ENCODE peak calls at places on chromosomes 6 and 20, in ten cellular contexts. X is neuronal stem cell, V is GM23248, F is fibroblast of lung, M is mesendoderm, K is GM12878, I is IMR-90, Q is HCT116, Z is NT2/D1, U is colonic mucosa. E is an unnamed sample. For H3K4me1, the result is how much of the 10 kb centered on the place peaks cover.

GRCh38 chr20:32439132-32439829 is 81.2 kb downstream of the ASXL1 start:
- DNase-seq in X (no peak), M (no peak), V (peak), U (no peak), I (peak), F (peak), Q (no peak), Z (no peak), K (no peak), E (no peak)

GRCh38 chr6:23245559-23245958 is 676.2 kb downstream of the HDGFL1 start:
- DNase-seq in V (peak), M (no peak), Z (no peak), F (peak), I (peak), U (no peak), K (no peak), X (no peak), Q (no peak), E (peak)

GRCh38 chr6:105136433-105137350 is 43.1 kb downstream of the POPDC3 start:
- DNase-seq in M (peak), K (no peak), Q (no peak), F (peak), I (peak), V (peak), U (peak), X (peak), Z (peak), E (peak)

GRCh38 chr20:24705486-24705885 is 236.1 kb downstream of the SYNDIG1 start:
- DNase-seq in I (no peak), Z (no peak), K (no peak), Q (no peak), V (peak), U (no peak), F (no peak), X (no peak), M (no peak), E (peak)

GRCh38 chr6:81978230-81978629 is 225.7 kb upstream of the TENT5A start:
- DNase-seq in V (peak), Q (no peak), M (no peak), U (no peak), F (peak), Z (no peak), I (peak), X (no peak), K (no peak), E (no peak)

GRCh38 chr6:105591053-105591452 is 188.2 kb upstream of the PREP start:
- DNase-seq in X (no peak), I (peak), Q (no peak), Z (no peak), M (peak), F (no peak), V (peak), U (no peak), K (peak), E (no peak)

GRCh38 chr20:19981091-19981490 is 36.1 kb upstream of the NAA20 start:
- DNase-seq in Z (no peak), K (no peak), F (peak), Q (peak), M (peak), I (peak), X (no peak), V (peak), U (no peak), E (peak)

GRCh38 chr6:73309534-73309783 is 44.6 kb downstream of the DPPA5 start:
- DNase-seq in X (no peak), U (peak), I (no peak), K (no peak), V (no peak), F (no peak), Q (no peak), Z (no peak), M (no peak), E (no peak)

GRCh38 chr6:35108309-35108885 is 32.7 kb downstream of the TCP11 start:
- DNase-seq in U (no peak), I (no peak), V (no peak), K (no peak), F (no peak), Q (no peak), X (no peak), M (no peak), Z (no peak), E (no peak)

GRCh38 chr6:35099116-35099515 is 42.0 kb downstream of the TCP11 start:
- DNase-seq in X (no peak), V (no peak), M (no peak), K (no peak), U (no peak), Z (no peak), F (no peak), I (no peak), Q (no peak), E (no peak)

GRCh38 chr6:35105078-35105477 is 36.1 kb downstream of the TCP11 start:
- DNase-seq in V (no peak), M (no peak), I (no peak), K (no peak), U (no peak), Q (no peak), F (no peak), X (no peak), Z (no peak), E (no peak)
- H3K4me3 ChIP-seq in V (no peak), M (no peak), I (no peak), K (no peak), U (no peak), Q (no peak), F (no peak), X (no peak), Z (no peak), E (no peak)

DNA sequence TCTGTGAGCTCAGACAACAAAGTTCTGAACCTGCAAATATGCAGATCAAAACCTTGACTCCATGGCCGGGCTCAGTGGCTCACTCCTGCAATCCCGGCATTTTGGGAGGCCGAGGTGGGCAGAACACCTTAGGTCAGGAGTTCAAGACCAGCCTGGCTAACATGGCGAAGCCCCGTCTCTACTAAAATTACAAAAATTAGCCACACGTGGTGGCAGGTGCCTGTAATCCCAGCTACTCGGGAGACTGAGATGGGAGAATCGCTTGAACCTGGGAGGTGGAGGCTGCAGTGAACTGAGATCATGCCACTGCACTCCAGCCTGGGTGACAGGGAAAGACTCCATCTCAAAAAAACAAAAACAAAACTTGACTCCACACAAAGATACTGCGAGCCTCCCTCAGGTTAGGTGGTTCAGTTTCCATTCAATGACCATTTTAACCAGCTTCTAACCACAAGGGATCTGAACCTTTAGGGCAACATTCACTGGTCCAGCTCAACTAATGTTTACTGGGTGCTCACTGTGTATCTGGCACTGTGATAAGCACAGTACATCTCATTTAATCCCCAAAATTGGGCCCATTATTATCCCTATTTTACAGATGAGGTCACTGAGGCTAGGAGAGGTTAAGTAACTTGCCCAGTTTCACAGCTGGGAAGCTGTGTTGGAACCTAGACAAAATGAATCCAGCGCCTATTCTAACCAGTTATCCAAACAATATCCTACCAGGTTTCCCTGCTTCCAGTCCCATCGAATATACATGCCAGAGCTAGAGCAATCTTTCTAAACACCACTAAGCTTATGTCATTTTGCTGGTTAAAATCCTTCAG is 1.8 kb downstream of the SNRPB start:
- DNase-seq in I (peak), U (no peak), V (peak), X (no peak), M (no peak), F (peak), Q (no peak), Z (no peak), K (no peak), E (peak)
- H3K9ac ChIP-seq in I (peak), U (no peak), V (peak), X (no peak), M (peak), F (no peak), Q (peak), Z (peak), K (peak), E (peak)

GRCh38 chr6:126066068-126067048 is 80.0 kb downstream of the TRMT11 start:
- DNase-seq in V (no peak), U (no peak), Z (no peak), I (no peak), K (no peak), M (no peak), F (peak), Q (no peak), X (no peak), E (no peak)

GRCh38 chr6:126067080-126067479 is 80.7 kb downstream of the TRMT11 start:
- DNase-seq in U (no peak), Q (no peak), K (no peak), V (no peak), I (no peak), F (peak), X (no peak), M (no peak), Z (no peak), E (peak)

GRCh38 chr6:126064257-126064993 is 78.1 kb downstream of the TRMT11 start:
- DNase-seq in U (no peak), Z (no peak), K (no peak), X (no peak), F (no peak), M (no peak), V (no peak), I (peak), Q (no peak), E (no peak)

GRCh38 chr6:126063512-126064146 is 77.3 kb downstream of the TRMT11 start:
- DNase-seq in V (no peak), X (no peak), U (no peak), K (no peak), F (peak), Q (no peak), I (peak), M (peak), Z (no peak), E (peak)

DNA sequence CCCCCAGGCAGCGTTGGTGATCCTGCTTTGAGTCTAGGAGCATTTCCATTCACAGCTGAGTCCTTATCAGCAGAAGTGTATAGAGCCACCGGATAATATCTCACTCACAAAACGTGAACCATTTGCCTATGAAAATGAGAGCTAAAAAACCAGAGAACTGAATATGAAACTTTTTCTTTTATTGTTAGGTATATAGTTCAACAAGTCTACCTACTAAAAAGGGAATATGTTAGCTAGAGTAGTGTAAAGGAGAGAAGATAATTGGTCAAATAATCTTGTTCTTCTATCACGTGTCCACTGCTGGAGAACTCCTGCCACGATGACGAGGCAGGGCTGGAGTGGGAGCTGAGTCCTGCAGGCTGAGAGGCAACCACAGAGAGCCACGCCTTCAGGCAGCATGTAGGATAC is 78.7 kb downstream of the TRMT11 start:
- DNase-seq in X (no peak), K (no peak), Z (no peak), U (no peak), Q (no peak), M (peak), I (no peak), V (no peak), F (no peak), E (no peak)
- H3K4me1 ChIP-seq in X (under half), K (under half), Z (under half), U (under half), Q (under half), M (under half), I (under half), V (under half), F (under half), E (under half)

DNA sequence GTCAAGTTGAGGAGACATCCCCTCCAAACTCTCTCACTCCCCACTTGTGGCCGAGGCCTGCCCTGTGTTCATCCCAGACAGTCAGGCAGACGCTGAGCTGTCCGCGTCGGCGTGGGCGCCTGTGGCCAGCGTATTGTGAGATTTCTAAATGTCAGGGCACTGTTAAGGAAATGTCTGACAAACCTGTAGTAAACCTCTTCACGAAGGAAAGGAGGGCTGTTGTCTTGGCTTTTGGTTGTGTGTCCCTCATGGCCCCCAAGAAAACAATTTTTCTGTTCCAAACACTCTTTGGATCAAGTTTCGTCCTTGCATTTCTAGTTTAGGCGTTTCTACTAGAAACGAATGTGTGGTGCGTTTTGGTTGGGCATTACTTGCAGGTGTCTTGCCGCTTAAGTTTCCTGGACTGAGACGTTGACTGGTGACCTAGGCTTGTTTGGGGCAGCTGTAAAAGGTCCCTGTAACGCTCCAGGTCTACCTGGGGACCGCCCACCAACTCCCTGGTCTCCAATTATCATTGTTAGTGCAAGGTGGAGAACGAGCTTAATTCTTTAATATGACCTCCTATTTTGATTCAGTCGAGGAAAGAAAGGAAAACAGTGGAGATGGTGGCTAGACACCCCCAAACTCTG is 8.7 kb upstream of the POU3F2 start:
- DNase-seq in Z (no peak), U (no peak), I (no peak), X (peak), Q (no peak), M (no peak), F (no peak), K (no peak), V (no peak), E (no peak)
- H3K4me3 ChIP-seq in Z (no peak), U (no peak), I (no peak), X (peak), Q (no peak), M (no peak), F (no peak), K (no peak), V (no peak), E (no peak)

GRCh38 chr20:47503685-47504084 is 2.0 kb downstream of the NCOA3 start:
- DNase-seq in I (no peak), U (no peak), V (peak), M (no peak), F (no peak), Z (no peak), Q (no peak), X (no peak), K (no peak), E (peak)

GRCh38 chr20:47502271-47502730 is 614 bp downstream of the NCOA3 start:
- DNase-seq in Z (no peak), V (peak), U (peak), I (peak), K (no peak), M (peak), F (no peak), Q (no peak), X (peak), E (peak)

GRCh38 chr20:47501483-47502270 is at the start of gene NCOA3:
- DNase-seq in M (peak), I (peak), F (peak), X (peak), U (peak), V (peak), K (no peak), Q (peak), Z (peak), E (peak)

GRCh38 chr20:47501117-47501482 is 587 bp upstream of the NCOA3 start:
- DNase-seq in X (no peak), Q (no peak), F (peak), I (peak), V (peak), K (no peak), M (no peak), Z (no peak), U (no peak), E (peak)

DNA sequence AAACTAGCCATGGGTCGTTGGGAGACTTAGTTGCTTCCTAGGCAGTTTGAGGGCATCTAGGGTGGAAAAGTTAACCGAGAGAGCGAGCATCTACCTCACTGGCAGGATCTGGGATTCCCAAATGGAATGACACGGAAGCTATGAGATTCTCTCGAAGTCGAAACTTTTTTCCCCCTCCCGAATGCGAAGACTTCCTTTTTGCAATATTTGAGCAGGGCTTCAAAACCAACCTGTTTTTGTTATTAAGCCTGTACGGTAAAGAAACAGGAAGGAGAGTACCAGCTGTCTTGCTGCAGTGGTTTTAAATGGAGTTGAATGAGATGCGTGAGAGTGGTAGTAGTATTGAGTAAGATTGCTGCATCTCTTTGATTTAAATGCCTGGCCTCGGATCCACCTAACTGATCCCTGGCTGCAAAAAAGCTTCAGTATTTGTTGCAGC is 1.1 kb downstream of the NCOA3 start:
- DNase-seq in I (peak), Q (no peak), V (peak), Z (no peak), M (peak), F (peak), X (peak), U (peak), K (no peak), E (peak)
- H3K9ac ChIP-seq in I (peak), Q (peak), V (peak), Z (peak), M (peak), F (peak), X (no peak), U (peak), K (peak), E (peak)

GRCh38 chr6:137980777-137981176 is 113.7 kb downstream of the TNFAIP3 start:
- DNase-seq in U (no peak), V (no peak), X (no peak), Q (no peak), K (no peak), M (no peak), I (no peak), Z (no peak), F (no peak), E (no peak)
- H3K4me1 ChIP-seq in U (under half), V (under half), X (under half), Q (under half), K (under half), M (under half), I (under half), Z (under half), F (under half), E (under half)

E was measured in adipocyte.